ENCODE peak calls at places on chromosomes 5 and 9, in eight cellular contexts. K is neural crest cell, O is LNCaP clone FGC, C is coronary artery, V is endodermal cell, J is Peyer's patch, W is heart left ventricle, X is colonic mucosa. T is an unnamed sample.

GRCh38 chr9:130765135-130766030 is 69.7 kb upstream of the ABL1 start:
- DNase-seq in K (no peak), O (no peak), C (no peak), V (no peak), J (no peak), W (no peak), X (no peak), T (no peak)

GRCh38 chr5:113480243-113480642 is 8.0 kb downstream of the MCC start:
- DNase-seq in K (no peak), O (no peak), C (no peak), V (no peak), J (no peak), W (no peak), X (no peak), T (no peak)

GRCh38 chr9:92506184-92506857 is 24.0 kb upstream of the ASPN start:
- DNase-seq in K (no peak), O (no peak), C (peak; percentile 83), V (no peak), J (no peak), W (peak; percentile 50), X (no peak), T (no peak)

GRCh38 chr9:97874617-97875016 is 21.6 kb downstream of the FOXE1 start:
- DNase-seq in K (no peak), O (no peak), C (no peak), V (no peak), J (no peak), W (no peak), X (no peak), T (no peak)

GRCh38 chr5:168853972-168854371 is 274.8 kb upstream of the PANK3 start:
- DNase-seq in K (no peak), O (no peak), C (no peak), V (no peak), J (no peak), W (no peak), X (no peak), T (no peak)

GRCh38 chr5:158756873-158757272 is 342.8 kb downstream of the EBF1 start:
- DNase-seq in K (no peak), O (no peak), C (no peak), V (peak; percentile 58), J (no peak), W (no peak), X (no peak), T (no peak)

GRCh38 chr5:78698218-78698751 is 49.7 kb upstream of the LHFPL2 start:
- DNase-seq in K (no peak), O (no peak), C (no peak), V (no peak), J (no peak), W (peak; percentile 58), X (no peak), T (no peak)

GRCh38 chr9:14030350-14030823 is 283.6 kb downstream of the NFIB start:
- DNase-seq in K (no peak), O (no peak), C (no peak), V (no peak), J (no peak), W (no peak), X (peak; percentile 26), T (no peak)

GRCh38 chr9:3361689-3362392 is 164.0 kb downstream of the RFX3 start:
- DNase-seq in K (no peak), O (no peak), C (no peak), V (no peak), J (no peak), W (no peak), X (no peak), T (no peak)

GRCh38 chr9:14437336-14438231 is 123.6 kb upstream of the NFIB start:
- DNase-seq in K (no peak), O (no peak), C (no peak), V (no peak), J (no peak), W (no peak), X (no peak), T (no peak)

GRCh38 chr5:134051305-134051704 is 46.5 kb upstream of the VDAC1 start:
- DNase-seq in K (no peak), O (no peak), C (no peak), V (no peak), J (no peak), W (no peak), X (no peak), T (no peak)

GRCh38 chr5:80182802-80183645 is 72.8 kb downstream of the SERINC5 start:
- DNase-seq in K (no peak), O (no peak), C (no peak), V (peak; percentile 86), J (no peak), W (no peak), X (peak; percentile 46), T (no peak)

GRCh38 chr9:130172161-130172857 is at the start of gene NCS1:
- DNase-seq in K (peak; percentile 60), O (no peak), C (no peak), V (peak; percentile 86), J (peak; percentile 21), W (peak; percentile 72), X (peak; percentile 73), T (no peak)

GRCh38 chr9:133799716-133800115 is 61.6 kb upstream of the SARDH start:
- DNase-seq in K (no peak), O (no peak), C (no peak), V (no peak), J (no peak), W (no peak), X (no peak), T (no peak)

GRCh38 chr9:69012690-69013403 is 1.1 kb downstream of the PRKACG start:
- DNase-seq in K (no peak), O (no peak), C (no peak), V (no peak), J (no peak), W (no peak), X (no peak), T (no peak)

GRCh38 chr9:74519419-74519818 is 22.3 kb downstream of the RORB start:
- DNase-seq in K (no peak), O (no peak), C (no peak), V (no peak), J (no peak), W (no peak), X (no peak), T (no peak)

GRCh38 chr9:37941253-37941652 is 37.3 kb upstream of the SLC25A51 start:
- DNase-seq in K (no peak), O (no peak), C (no peak), V (no peak), J (no peak), W (no peak), X (no peak), T (no peak)
- TF ChIP-seq CTCF in K (no peak), O (no peak), C (no peak), V (peak; percentile 60), J (no peak), W (no peak), X (no peak), T (no peak)

DNA sequence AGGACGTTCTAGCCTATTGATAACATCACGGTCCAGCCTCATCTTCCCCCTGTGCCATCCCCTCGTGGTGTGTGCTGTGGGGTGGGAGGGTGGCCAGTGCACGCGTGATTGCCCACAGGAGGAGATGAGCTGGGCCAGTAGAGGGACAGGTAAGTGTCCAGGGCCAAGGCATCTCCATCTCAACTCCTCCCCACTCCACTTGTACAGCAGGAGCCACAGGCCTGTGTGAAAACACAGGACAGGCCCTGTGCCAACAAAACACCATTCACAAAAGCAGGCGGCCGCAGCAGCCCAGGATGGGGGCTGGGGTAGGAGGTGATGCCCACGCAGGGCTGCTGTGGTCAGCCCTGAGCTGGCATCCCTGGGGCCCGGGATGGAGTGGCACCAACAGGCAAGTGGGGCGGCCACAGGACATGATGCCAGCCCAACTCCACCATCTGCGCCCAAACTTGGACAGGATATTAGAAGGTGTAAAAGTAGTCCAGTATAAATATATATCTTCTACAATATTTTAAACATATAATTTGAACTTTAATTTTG is 32.6 kb downstream of the TPPP start:
- DNase-seq in K (no peak), O (no peak), C (no peak), V (no peak), J (no peak), W (no peak), X (no peak), T (no peak)
- TF ChIP-seq CTCF in K (no peak), O (no peak), C (no peak), V (no peak), J (no peak), W (no peak), X (no peak), T (no peak)

GRCh38 chr9:136526625-136527066 is 19.2 kb downstream of the NOTCH1 start:
- DNase-seq in K (no peak), O (no peak), C (no peak), V (peak; percentile 74), J (no peak), W (no peak), X (peak; percentile 88), T (no peak)

GRCh38 chr9:136529516-136530471 is 16.1 kb downstream of the NOTCH1 start:
- DNase-seq in K (no peak), O (no peak), C (no peak), V (no peak), J (no peak), W (no peak), X (peak; percentile 56), T (no peak)

GRCh38 chr9:136527131-136527530 is 18.7 kb downstream of the NOTCH1 start:
- DNase-seq in K (no peak), O (no peak), C (no peak), V (no peak), J (no peak), W (no peak), X (no peak), T (no peak)

GRCh38 chr9:136528716-136529341 is 17.0 kb downstream of the NOTCH1 start:
- DNase-seq in K (no peak), O (no peak), C (no peak), V (no peak), J (no peak), W (no peak), X (no peak), T (no peak)

DNA sequence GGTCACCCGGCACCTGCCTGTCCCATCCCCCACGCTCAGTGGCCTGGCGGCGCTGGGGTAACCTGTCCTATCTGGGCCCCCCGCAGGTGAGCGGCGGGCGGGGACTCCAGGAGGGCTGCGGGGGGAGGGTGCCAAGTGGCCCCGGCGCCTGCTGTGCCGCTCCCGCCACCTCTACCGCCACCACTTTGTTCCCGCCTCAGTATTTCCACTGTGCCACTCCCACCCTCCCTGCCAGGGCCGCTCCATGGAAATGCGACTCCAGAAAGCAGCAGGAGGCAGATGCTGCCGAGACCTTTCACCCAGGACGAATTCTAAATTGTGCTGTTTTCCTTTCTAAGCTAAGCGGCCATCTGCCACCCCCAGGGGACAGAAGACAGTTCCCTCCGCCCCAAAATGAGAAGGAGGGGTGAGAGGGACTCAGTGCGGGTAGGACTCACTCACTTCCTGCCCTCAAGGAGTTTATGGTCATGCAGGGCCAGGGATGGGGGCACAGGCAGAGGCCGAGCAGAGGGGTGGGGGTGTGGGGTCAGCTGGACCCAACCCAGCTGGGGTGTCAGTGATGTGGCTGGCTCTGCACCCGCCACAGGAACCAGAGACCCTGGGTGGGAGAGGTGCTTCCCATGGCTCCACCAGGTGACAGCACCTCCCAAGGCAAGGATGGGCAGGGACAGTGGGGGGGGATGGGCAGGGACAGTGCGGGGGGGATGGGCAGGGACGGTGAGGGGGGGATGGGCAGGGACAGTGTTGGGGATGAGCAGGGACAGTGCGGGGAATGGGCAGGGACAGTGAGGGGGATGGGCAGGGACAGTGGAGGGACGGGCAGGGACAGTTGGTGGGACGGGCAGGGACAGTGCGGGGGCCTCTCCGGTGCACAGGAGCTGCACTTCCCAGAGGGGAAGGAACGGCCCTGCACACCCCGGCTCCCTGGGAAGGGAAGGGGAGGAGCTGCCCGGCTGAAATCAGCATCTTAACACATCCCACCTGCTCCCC is 17.8 kb downstream of the NOTCH1 start:
- DNase-seq in K (no peak), O (no peak), C (no peak), V (peak; percentile 82), J (no peak), W (no peak), X (peak; percentile 88), T (no peak)
- TF ChIP-seq CTCF in K (no peak), O (no peak), C (no peak), V (no peak), J (no peak), W (no peak), X (no peak), T (no peak)

GRCh38 chr5:16464664-16465543 is 696 bp downstream of the ZNF622 start:
- DNase-seq in K (no peak), O (no peak), C (no peak), V (peak; percentile 46), J (no peak), W (peak; percentile 43), X (no peak), T (no peak)
- TF ChIP-seq CTCF in K (no peak), O (peak; percentile 4), C (no peak), V (peak; percentile 49), J (peak; percentile 15), W (no peak), X (no peak), T (no peak)

T was measured in CD4-positive, alpha-beta T cell.